ENCODE peak calls at places on chromosomes 6 and 20, in six cellular contexts. J is HCT116, P is H1, D is SK-N-SH, Z is HepG2, Q is K562. U is an unnamed sample.

GRCh38 chr6:100112855-100113508 is 119.0 kb upstream of the MCHR2 start:
- DNase-seq in J (no peak), P (no peak), D (no peak), Z (no peak), Q (no peak), U (no peak)

GRCh38 chr6:441126-441920 is 49.8 kb downstream of the IRF4 start:
- DNase-seq in J (no peak), P (no peak), D (no peak), Z (no peak), Q (no peak), U (no peak)

GRCh38 chr6:75188221-75188620 is 17.6 kb downstream of the COL12A1 start:
- DNase-seq in J (no peak), P (no peak), D (no peak), Z (no peak), Q (no peak), U (no peak)

GRCh38 chr6:160297310-160297709 is 38.7 kb upstream of the SLC22A2 start:
- DNase-seq in J (no peak), P (peak; percentile 19), D (no peak), Z (peak; percentile 14), Q (no peak), U (peak; percentile 10)

GRCh38 chr6:14807130-14807529 is 438.7 kb upstream of the JARID2 start:
- DNase-seq in J (no peak), P (no peak), D (no peak), Z (no peak), Q (no peak), U (no peak)

GRCh38 chr6:20879526-20879925 is 345.3 kb downstream of the CDKAL1 start:
- DNase-seq in J (no peak), P (no peak), D (no peak), Z (peak; percentile 37), Q (no peak), U (no peak)

GRCh38 chr6:44831002-44831610 is 443.6 kb downstream of the CDC5L start:
- DNase-seq in J (no peak), P (no peak), D (no peak), Z (no peak), Q (no peak), U (no peak)

GRCh38 chr6:101203664-101204063 is 189.8 kb upstream of the GRIK2 start:
- DNase-seq in J (no peak), P (no peak), D (no peak), Z (no peak), Q (no peak), U (no peak)

GRCh38 chr6:82025271-82025670 is 222.3 kb downstream of the IBTK start:
- DNase-seq in J (no peak), P (no peak), D (no peak), Z (no peak), Q (no peak), U (no peak)

GRCh38 chr6:6645266-6645917 is 56.9 kb downstream of the LY86 start:
- DNase-seq in J (no peak), P (no peak), D (no peak), Z (no peak), Q (no peak), U (no peak)

GRCh38 chr20:61253640-61254511 is 1.8 kb downstream of the CDH4 start:
- DNase-seq in J (no peak), P (no peak), D (peak; percentile 63), Z (no peak), Q (no peak), U (no peak)

GRCh38 chr20:63049561-63050221 is 42.9 kb upstream of the BHLHE23 start:
- DNase-seq in J (no peak), P (no peak), D (no peak), Z (no peak), Q (no peak), U (no peak)

GRCh38 chr20:38052870-38053269 is 19.3 kb downstream of the RPRD1B start:
- DNase-seq in J (no peak), P (no peak), D (no peak), Z (no peak), Q (no peak), U (no peak)

GRCh38 chr6:44053760-44054556 is 73.3 kb downstream of the MRPL14 start:
- DNase-seq in J (no peak), P (no peak), D (no peak), Z (no peak), Q (no peak), U (no peak)

GRCh38 chr6:32608374-32608773 is 18.7 kb upstream of the HLA-DRB1 start:
- DNase-seq in J (no peak), P (no peak), D (no peak), Z (no peak), Q (no peak), U (no peak)

GRCh38 chr6:68615965-68616364 is 19.1 kb upstream of the ADGRB3 start:
- DNase-seq in J (no peak), P (no peak), D (no peak), Z (no peak), Q (no peak), U (no peak)

GRCh38 chr20:59342017-59342957 is 41.9 kb downstream of the EDN3 start:
- DNase-seq in J (no peak), P (no peak), D (no peak), Z (no peak), Q (no peak), U (no peak)

GRCh38 chr20:45617591-45617990 is 11.9 kb upstream of the WFDC10A start:
- DNase-seq in J (no peak), P (no peak), D (no peak), Z (no peak), Q (no peak), U (no peak)

GRCh38 chr6:15987569-15987968 is 141.3 kb upstream of the MYLIP start:
- DNase-seq in J (no peak), P (no peak), D (no peak), Z (no peak), Q (peak; percentile 73), U (no peak)

GRCh38 chr20:63777614-63778013 is 38.0 kb downstream of the SLC2A4RG start:
- DNase-seq in J (no peak), P (no peak), D (no peak), Z (no peak), Q (no peak), U (no peak)

GRCh38 chr6:52381249-52381648 is 19.3 kb downstream of the PAQR8 start:
- DNase-seq in J (no peak), P (no peak), D (no peak), Z (no peak), Q (no peak), U (no peak)

GRCh38 chr6:111530218-111530617 is 47.2 kb upstream of the REV3L start:
- DNase-seq in J (no peak), P (no peak), D (no peak), Z (peak; percentile 40), Q (no peak), U (no peak)

GRCh38 chr6:111530777-111531176 is 47.8 kb upstream of the REV3L start:
- DNase-seq in J (no peak), P (no peak), D (no peak), Z (no peak), Q (no peak), U (no peak)

GRCh38 chr6:111534366-111534765 is 51.3 kb upstream of the REV3L start:
- DNase-seq in J (no peak), P (no peak), D (no peak), Z (no peak), Q (no peak), U (peak; percentile 75)

GRCh38 chr6:111536888-111537287 is 53.9 kb upstream of the REV3L start:
- DNase-seq in J (no peak), P (no peak), D (no peak), Z (no peak), Q (no peak), U (no peak)

DNA sequence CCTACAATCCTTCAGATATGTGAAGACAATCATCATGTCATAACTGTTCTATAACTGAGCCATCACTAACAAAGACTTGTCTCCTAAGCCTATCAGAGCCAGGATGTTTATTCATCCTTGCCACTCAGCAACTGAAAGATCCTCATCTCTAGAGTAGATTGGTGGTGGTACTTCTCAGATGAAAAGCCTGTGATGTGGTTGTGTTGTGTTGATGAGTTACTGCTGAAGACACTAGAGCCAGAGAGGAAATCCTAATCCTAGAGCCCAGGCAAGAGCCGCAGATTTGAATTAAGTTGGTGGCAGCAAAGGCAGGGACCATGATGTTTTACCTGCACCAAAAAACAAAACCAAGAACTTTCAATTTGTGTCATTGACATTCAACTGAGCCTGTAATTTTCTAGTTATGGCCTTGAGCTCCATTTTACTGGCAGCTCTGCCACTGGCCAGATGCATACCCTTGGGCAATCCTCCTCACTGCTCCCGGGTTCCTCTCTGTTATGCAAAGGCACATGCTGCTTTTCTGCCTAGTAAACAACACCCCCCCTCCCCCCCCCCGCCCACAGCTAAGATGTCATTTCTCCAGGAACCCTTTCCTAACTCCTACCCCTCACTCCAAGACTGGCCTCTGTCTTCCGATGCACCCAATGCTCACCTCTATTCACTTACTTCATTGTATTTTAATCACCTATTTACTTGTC is 50.2 kb upstream of the REV3L start:
- DNase-seq in J (no peak), P (no peak), D (no peak), Z (no peak), Q (no peak), U (no peak)
- TF ChIP-seq JUND in J (no peak), P (no peak), D (no peak), Z (no peak), Q (no peak), U (no peak)

GRCh38 chr6:25133479-25133878 is 145.7 kb upstream of the CARMIL1 start:
- DNase-seq in J (no peak), P (no peak), D (no peak), Z (no peak), Q (no peak), U (no peak)

GRCh38 chr6:25138024-25138696 is 141.0 kb upstream of the CARMIL1 start:
- DNase-seq in J (no peak), P (no peak), D (peak; percentile 37), Z (no peak), Q (no peak), U (peak; percentile 64)

GRCh38 chr6:25138697-25139051 is 140.5 kb upstream of the CARMIL1 start:
- DNase-seq in J (no peak), P (no peak), D (no peak), Z (no peak), Q (no peak), U (no peak)

GRCh38 chr6:25137497-25137896 is 141.7 kb upstream of the CARMIL1 start:
- DNase-seq in J (no peak), P (no peak), D (no peak), Z (no peak), Q (no peak), U (no peak)

GRCh38 chr6:25136879-25137278 is 142.3 kb upstream of the CARMIL1 start:
- DNase-seq in J (no peak), P (no peak), D (no peak), Z (no peak), Q (no peak), U (no peak)
- TF ChIP-seq JUND in J (no peak), P (no peak), D (no peak), Z (no peak), Q (no peak), U (no peak)

GRCh38 chr6:92945799-92946198 is 473.6 kb downstream of the EPHA7 start:
- DNase-seq in J (no peak), P (no peak), D (no peak), Z (no peak), Q (no peak), U (no peak)
- TF ChIP-seq JUND in J (no peak), P (no peak), D (no peak), Z (no peak), Q (no peak), U (no peak)

DNA sequence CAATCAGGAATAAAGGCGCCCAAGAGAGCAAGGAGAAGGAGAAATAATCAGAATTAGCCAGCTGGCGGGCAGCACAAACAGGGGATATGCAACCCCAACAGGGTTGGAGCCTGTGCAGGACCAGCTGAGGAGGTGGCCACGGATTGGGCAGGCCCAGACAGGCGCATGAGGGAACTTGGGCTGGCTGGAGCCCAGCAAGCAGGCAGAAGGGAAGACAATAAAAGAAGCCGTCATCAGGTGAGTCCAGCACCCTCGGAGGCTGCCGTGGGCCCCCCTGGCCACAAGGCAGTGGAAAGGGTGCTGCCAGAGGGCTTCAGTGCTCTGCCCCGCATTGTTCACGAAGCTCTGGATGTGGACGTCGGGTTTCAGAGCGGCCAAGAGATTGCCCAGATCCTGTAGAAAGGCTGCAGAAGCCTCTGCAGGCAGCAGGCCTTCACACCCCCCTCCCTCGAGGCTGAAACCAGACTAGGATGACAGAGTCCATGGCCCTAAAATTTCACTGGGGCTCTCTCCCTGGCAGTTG is 28.4 kb upstream of the MAFB start:
- DNase-seq in J (no peak), P (no peak), D (peak; percentile 50), Z (no peak), Q (no peak), U (no peak)
- TF ChIP-seq JUND in J (no peak), P (no peak), D (no peak), Z (no peak), Q (no peak), U (no peak)

U was measured in T47D.